ENCODE peak calls at places on chromosomes 1 and 21, in five cellular contexts. One of them, this sample, is unnamed.

GRCh38 chr1:2105781-2106524 is 55.7 kb downstream of the PRKCZ start:
- DNase-seq in adrenal gland: no peak
- DNase-seq in right lobe of liver: peak; percentile 46
- DNase-seq in fibroblast of pulmonary artery: no peak
- DNase-seq in heart left ventricle: no peak
- DNase-seq in this sample: no peak

GRCh38 chr21:26686278-26686677 is 113.2 kb upstream of the CYYR1 start:
- DNase-seq in fibroblast of pulmonary artery: peak; percentile 21
- DNase-seq in adrenal gland: peak; percentile 31
- DNase-seq in heart left ventricle: no peak
- DNase-seq in right lobe of liver: no peak
- DNase-seq in this sample: peak; percentile 22

GRCh38 chr1:165162671-165163241 is 193.8 kb downstream of the LMX1A start:
- DNase-seq in heart left ventricle: no peak
- DNase-seq in adrenal gland: peak; percentile 30
- DNase-seq in fibroblast of pulmonary artery: no peak
- DNase-seq in right lobe of liver: no peak
- DNase-seq in this sample: no peak

GRCh38 chr1:204268101-204268500 is 54.3 kb upstream of the GOLT1A start:
- DNase-seq in fibroblast of pulmonary artery: no peak
- DNase-seq in adrenal gland: no peak
- DNase-seq in right lobe of liver: peak; percentile 26
- DNase-seq in heart left ventricle: no peak
- DNase-seq in this sample: no peak

GRCh38 chr1:51916587-51917405 is 38.3 kb upstream of the NRDC start:
- DNase-seq in right lobe of liver: no peak
- DNase-seq in adrenal gland: no peak
- DNase-seq in heart left ventricle: no peak
- DNase-seq in fibroblast of pulmonary artery: peak; percentile 27
- DNase-seq in this sample: peak; percentile 61

GRCh38 chr1:81799939-81800740 is 594 bp upstream of the ADGRL2 start:
- DNase-seq in fibroblast of pulmonary artery: peak; percentile 85
- DNase-seq in right lobe of liver: peak; percentile 70
- DNase-seq in adrenal gland: peak; percentile 67
- DNase-seq in heart left ventricle: peak; percentile 70
- DNase-seq in this sample: peak; percentile 73

GRCh38 chr1:209808059-209808494 is 2.1 kb upstream of the IRF6 start:
- DNase-seq in adrenal gland: peak; percentile 90
- DNase-seq in fibroblast of pulmonary artery: peak; percentile 97
- DNase-seq in heart left ventricle: peak; percentile 77
- DNase-seq in right lobe of liver: no peak
- DNase-seq in this sample: peak; percentile 85

GRCh38 chr1:186683637-186684410 is 3.6 kb upstream of the PTGS2 start:
- DNase-seq in right lobe of liver: no peak
- DNase-seq in adrenal gland: no peak
- DNase-seq in fibroblast of pulmonary artery: no peak
- DNase-seq in heart left ventricle: no peak
- DNase-seq in this sample: no peak

GRCh38 chr1:203525685-203526084 is 31.7 kb downstream of the OPTC start:
- DNase-seq in right lobe of liver: no peak
- DNase-seq in adrenal gland: no peak
- DNase-seq in fibroblast of pulmonary artery: no peak
- DNase-seq in heart left ventricle: no peak
- DNase-seq in this sample: no peak

GRCh38 chr1:97489834-97490233 is 431.0 kb downstream of the DPYD start:
- DNase-seq in adrenal gland: no peak
- DNase-seq in heart left ventricle: no peak
- DNase-seq in right lobe of liver: no peak
- DNase-seq in fibroblast of pulmonary artery: peak; percentile 84
- DNase-seq in this sample: peak; percentile 58

GRCh38 chr1:220462756-220463155 is 65.2 kb upstream of the MARK1 start:
- DNase-seq in adrenal gland: no peak
- DNase-seq in heart left ventricle: no peak
- DNase-seq in right lobe of liver: no peak
- DNase-seq in fibroblast of pulmonary artery: no peak
- DNase-seq in this sample: no peak

GRCh38 chr1:34013958-34014737 is 150.3 kb downstream of the HMGB4 start:
- DNase-seq in heart left ventricle: peak; percentile 20
- DNase-seq in adrenal gland: peak; percentile 48
- DNase-seq in right lobe of liver: no peak
- DNase-seq in fibroblast of pulmonary artery: no peak
- DNase-seq in this sample: peak; percentile 1

GRCh38 chr1:28259935-28260802 is 851 bp downstream of the SESN2 start:
- DNase-seq in right lobe of liver: peak; percentile 77
- DNase-seq in heart left ventricle: peak; percentile 81
- DNase-seq in adrenal gland: peak; percentile 76
- DNase-seq in fibroblast of pulmonary artery: peak; percentile 95
- DNase-seq in this sample: peak; percentile 95

GRCh38 chr1:53573931-53574330 is 114.7 kb downstream of the DMRTB1 start:
- DNase-seq in adrenal gland: no peak
- DNase-seq in fibroblast of pulmonary artery: no peak
- DNase-seq in heart left ventricle: no peak
- DNase-seq in right lobe of liver: no peak
- DNase-seq in this sample: no peak

GRCh38 chr1:229360417-229360816 is 17.6 kb upstream of the CCSAP start:
- DNase-seq in right lobe of liver: no peak
- DNase-seq in heart left ventricle: no peak
- DNase-seq in adrenal gland: no peak
- DNase-seq in fibroblast of pulmonary artery: no peak
- DNase-seq in this sample: no peak

GRCh38 chr1:230120949-230121381 is 53.9 kb downstream of the GALNT2 start:
- DNase-seq in adrenal gland: no peak
- DNase-seq in fibroblast of pulmonary artery: peak; percentile 44
- DNase-seq in heart left ventricle: no peak
- DNase-seq in right lobe of liver: no peak
- DNase-seq in this sample: peak; percentile 44

GRCh38 chr1:22044690-22045420 is 7.7 kb upstream of the CDC42 start:
- DNase-seq in adrenal gland: no peak
- DNase-seq in right lobe of liver: no peak
- DNase-seq in fibroblast of pulmonary artery: peak; percentile 80
- DNase-seq in heart left ventricle: no peak
- DNase-seq in this sample: peak; percentile 67

DNA sequence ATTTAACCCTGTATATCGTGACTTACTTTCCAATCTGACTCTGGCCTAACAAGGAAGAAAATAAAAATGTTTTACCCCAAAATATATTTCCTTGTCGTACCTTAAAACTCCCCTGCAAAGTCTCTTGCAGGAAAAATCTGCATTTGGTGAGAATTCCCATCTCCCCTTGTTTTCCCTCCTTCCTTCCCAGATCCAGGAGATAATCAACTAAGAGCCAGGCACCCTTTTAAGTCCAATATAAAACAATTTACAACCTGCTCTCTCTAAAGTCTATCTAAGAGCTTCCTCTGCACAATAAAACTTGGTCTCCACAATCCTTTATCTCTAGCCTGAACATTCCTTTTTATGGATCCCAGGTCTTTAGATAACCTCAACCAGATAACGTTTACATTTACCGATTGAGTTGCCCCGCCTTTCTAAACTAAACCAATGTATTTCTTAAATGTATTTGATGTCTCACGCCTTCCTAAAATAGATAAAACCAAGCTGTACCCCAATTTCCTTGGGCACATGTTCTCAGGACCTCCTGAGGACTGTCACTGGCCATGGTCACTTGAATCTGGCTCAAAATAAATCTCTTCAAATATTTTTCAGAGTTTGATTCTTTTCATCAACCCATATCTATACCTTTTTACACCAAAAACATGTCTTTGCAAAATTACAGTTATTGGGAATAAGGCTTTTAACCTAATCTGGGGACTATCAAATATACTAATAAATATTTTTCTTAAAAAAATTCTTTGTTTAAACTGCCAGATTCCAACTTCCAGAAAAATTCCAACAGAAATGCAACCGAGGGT is 993 bp downstream of the DDX59 start:
- DNase-seq in fibroblast of pulmonary artery: no peak
- DNase-seq in right lobe of liver: no peak
- DNase-seq in heart left ventricle: no peak
- DNase-seq in adrenal gland: no peak
- DNase-seq in this sample: peak; percentile 17
- TF ChIP-seq CTCF in fibroblast of pulmonary artery: no peak
- TF ChIP-seq CTCF in right lobe of liver: no peak
- TF ChIP-seq CTCF in heart left ventricle: no peak
- TF ChIP-seq CTCF in adrenal gland: no peak
- TF ChIP-seq CTCF in this sample: no peak

GRCh38 chr1:78641558-78641957 is 8.1 kb upstream of the IFI44 start:
- DNase-seq in heart left ventricle: no peak
- DNase-seq in right lobe of liver: no peak
- DNase-seq in adrenal gland: no peak
- DNase-seq in fibroblast of pulmonary artery: no peak
- DNase-seq in this sample: no peak
- H3K4me3 ChIP-seq in heart left ventricle: no peak overlapping the region
- H3K4me3 ChIP-seq in right lobe of liver: no peak overlapping the region
- H3K4me3 ChIP-seq in adrenal gland: no peak overlapping the region
- H3K4me3 ChIP-seq in fibroblast of pulmonary artery: no peak overlapping the region
- H3K4me3 ChIP-seq in this sample: no peak overlapping the region

GRCh38 chr1:227816750-227817446 is 1.4 kb downstream of the PRSS38 start:
- DNase-seq in heart left ventricle: no peak
- DNase-seq in fibroblast of pulmonary artery: no peak
- DNase-seq in adrenal gland: no peak
- DNase-seq in right lobe of liver: no peak
- DNase-seq in this sample: no peak

DNA sequence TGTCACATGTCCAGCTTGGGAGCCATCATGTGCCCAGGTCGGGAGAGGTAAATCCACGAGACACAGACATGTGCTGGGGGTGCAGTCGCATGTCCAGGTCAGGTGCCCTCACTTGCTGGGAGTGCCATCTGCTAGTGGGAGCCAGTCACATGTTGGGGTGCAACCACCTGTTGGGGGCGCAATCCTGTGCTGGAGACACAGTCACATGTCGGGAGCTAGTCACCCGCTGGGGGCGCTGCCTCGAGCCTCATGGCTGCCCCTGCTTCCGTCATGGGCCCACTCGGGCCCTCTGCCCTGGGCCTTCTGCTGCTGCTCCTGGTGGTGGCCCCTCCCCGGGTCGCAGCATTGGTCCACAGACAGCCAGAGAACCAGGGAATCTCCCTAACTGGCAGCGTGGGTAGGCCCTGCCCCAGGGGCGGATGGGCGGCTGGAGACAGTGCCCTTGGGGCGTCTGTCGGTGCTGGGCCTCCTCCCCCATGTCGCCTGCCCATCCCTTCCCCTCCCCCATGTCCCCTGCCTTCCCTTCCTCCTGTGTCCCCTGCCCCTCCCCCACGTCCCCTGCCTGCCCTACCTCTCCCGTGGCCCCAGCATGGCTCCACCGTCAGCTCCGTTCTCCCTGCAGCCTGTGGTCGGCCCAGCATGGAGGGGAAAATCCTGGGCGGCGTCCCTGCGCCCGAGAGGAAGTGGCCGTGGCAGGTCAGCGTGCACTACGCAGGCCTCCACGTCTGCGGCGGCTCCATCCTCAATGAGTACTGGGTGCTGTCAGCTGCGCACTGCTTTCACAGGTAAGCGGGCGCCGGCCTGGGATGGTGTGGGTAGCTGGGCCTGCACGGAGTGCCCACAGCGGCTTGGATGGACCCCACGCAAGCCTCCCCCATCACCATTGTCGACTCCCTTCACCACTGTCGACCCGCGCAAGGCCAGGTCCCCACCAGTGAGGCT is at the start of gene PRSS38:
- DNase-seq in adrenal gland: no peak
- DNase-seq in heart left ventricle: no peak
- DNase-seq in fibroblast of pulmonary artery: no peak
- DNase-seq in right lobe of liver: no peak
- DNase-seq in this sample: no peak
- TF ChIP-seq CTCF in adrenal gland: no peak
- TF ChIP-seq CTCF in heart left ventricle: no peak
- TF ChIP-seq CTCF in fibroblast of pulmonary artery: no peak
- TF ChIP-seq CTCF in right lobe of liver: no peak
- TF ChIP-seq CTCF in this sample: no peak

DNA sequence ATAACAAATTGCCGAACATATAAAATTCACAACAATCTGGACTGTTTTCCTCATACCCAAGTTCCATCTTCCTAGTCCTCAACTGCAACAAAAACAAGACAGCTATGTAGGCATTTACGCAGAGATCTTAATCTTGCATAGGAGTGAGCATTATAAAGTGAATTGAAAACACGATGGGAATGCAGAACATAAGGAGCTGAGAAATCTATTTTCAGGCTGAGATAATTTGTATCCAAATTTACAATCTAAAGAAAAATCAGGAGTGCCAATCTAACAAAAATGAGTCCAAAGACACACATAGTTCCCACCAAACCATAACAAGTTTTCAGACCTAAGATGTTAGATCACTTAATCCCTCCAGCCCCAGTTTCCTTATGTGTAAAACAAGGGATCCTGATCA is 1.9 kb downstream of the SLC16A1 start:
- DNase-seq in adrenal gland: no peak
- DNase-seq in fibroblast of pulmonary artery: no peak
- DNase-seq in right lobe of liver: no peak
- DNase-seq in heart left ventricle: no peak
- DNase-seq in this sample: peak; percentile 48
- H3K4me3 ChIP-seq in adrenal gland: no peak overlapping the region
- H3K4me3 ChIP-seq in fibroblast of pulmonary artery: peak overlapping the region; percentile 72
- H3K4me3 ChIP-seq in right lobe of liver: no peak overlapping the region
- H3K4me3 ChIP-seq in heart left ventricle: peak overlapping the region; percentile 51
- H3K4me3 ChIP-seq in this sample: peak overlapping the region; percentile 79

GRCh38 chr1:160360227-160360695 is 6.6 kb upstream of the NHLH1 start:
- DNase-seq in right lobe of liver: no peak
- DNase-seq in heart left ventricle: no peak
- DNase-seq in fibroblast of pulmonary artery: no peak
- DNase-seq in adrenal gland: no peak
- DNase-seq in this sample: no peak

GRCh38 chr1:160358073-160358472 is 8.8 kb upstream of the NHLH1 start:
- DNase-seq in right lobe of liver: no peak
- DNase-seq in fibroblast of pulmonary artery: no peak
- DNase-seq in adrenal gland: no peak
- DNase-seq in heart left ventricle: no peak
- DNase-seq in this sample: no peak

GRCh38 chr1:160361199-160361598 is 5.7 kb upstream of the NHLH1 start:
- DNase-seq in fibroblast of pulmonary artery: no peak
- DNase-seq in right lobe of liver: no peak
- DNase-seq in heart left ventricle: no peak
- DNase-seq in adrenal gland: no peak
- DNase-seq in this sample: no peak

GRCh38 chr1:160361814-160362167 is 5.1 kb upstream of the NHLH1 start:
- DNase-seq in adrenal gland: no peak
- DNase-seq in heart left ventricle: no peak
- DNase-seq in fibroblast of pulmonary artery: no peak
- DNase-seq in right lobe of liver: no peak
- DNase-seq in this sample: no peak

DNA sequence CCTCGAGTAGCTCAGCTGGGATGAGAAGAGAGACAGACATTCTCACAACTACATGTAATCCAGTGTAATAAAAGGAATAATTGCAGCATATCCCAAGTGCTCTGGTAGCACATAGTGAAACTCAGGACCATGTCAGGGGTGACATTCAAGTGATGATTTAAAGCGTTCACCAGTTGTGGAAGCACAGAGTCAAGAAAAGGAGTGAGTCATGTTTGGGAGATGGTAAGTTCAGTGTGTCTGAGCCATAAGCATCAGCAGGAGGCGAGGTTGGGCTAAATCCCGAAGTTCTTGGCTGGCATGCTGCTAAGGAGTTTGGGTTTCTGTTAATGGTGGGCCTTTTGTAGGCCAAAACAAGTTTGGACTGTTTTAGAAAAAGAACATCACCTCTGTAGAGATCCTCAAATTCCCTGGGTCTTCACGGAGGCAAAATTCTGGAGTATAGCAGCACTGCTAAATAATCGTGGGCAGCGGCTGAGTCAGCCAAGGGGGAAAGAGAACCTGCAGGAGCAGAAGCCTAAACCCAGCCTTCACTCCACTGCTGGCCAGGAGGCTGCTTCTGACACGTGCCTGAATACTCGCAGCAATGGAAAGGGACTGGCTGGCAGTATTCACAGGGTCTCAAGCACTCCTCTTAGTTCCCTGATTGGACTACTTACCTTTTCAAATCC is 7.2 kb upstream of the NHLH1 start:
- DNase-seq in fibroblast of pulmonary artery: peak; percentile 8
- DNase-seq in heart left ventricle: no peak
- DNase-seq in right lobe of liver: no peak
- DNase-seq in adrenal gland: no peak
- DNase-seq in this sample: no peak
- TF ChIP-seq CTCF in fibroblast of pulmonary artery: no peak
- TF ChIP-seq CTCF in heart left ventricle: no peak
- TF ChIP-seq CTCF in right lobe of liver: no peak
- TF ChIP-seq CTCF in adrenal gland: no peak
- TF ChIP-seq CTCF in this sample: no peak

This sample was measured in fibroblast of villous mesenchyme.